ENCODE peak calls at places on chromosome X, in five cellular contexts. H is activated T-cell treated with anti-CD3 and anti-CD28 coated beads for 4 hours; R is stimulated activated CD4-positive, alpha-beta T cell treated with anti-CD3 and anti-CD28 coated beads, TNF-alpha, amount 100 ng/mL, for 4 hours; P is neuronal stem cell; C is activated CD4-positive, alpha-beta T cell treated with anti-CD3 and anti-CD28 coated beads for 36 hours. Z is an unnamed sample.

GRCh38 chrX:150476183-150476699 is 92.2 kb upstream of the MTM1 start:
- DNase-seq in P (no peak), H (no peak), R (no peak), C (no peak), Z (no peak)

GRCh38 chrX:118353081-118353850 is 7.4 kb downstream of the WDR44 start:
- DNase-seq in R (no peak), H (no peak), P (no peak), C (no peak), Z (no peak)

GRCh38 chrX:39551748-39552147 is 546.0 kb downstream of the BCOR start:
- DNase-seq in H (no peak), R (no peak), C (no peak), P (no peak), Z (no peak)

GRCh38 chrX:118495958-118496762 is 545 bp downstream of the DOCK11 start:
- DNase-seq in C (peak), R (peak), P (no peak), H (peak), Z (peak)

GRCh38 chrX:107678957-107679740 is 50.8 kb downstream of the PRPS1 start:
- DNase-seq in R (peak), P (no peak), C (peak), H (peak), Z (peak)

GRCh38 chrX:37348237-37349130 is 680 bp upstream of the PRRG1 start:
- DNase-seq in R (no peak), C (peak), P (peak), H (no peak), Z (no peak)

GRCh38 chrX:5726246-5726645 is 502.4 kb downstream of the NLGN4X start:
- DNase-seq in R (no peak), P (no peak), C (no peak), H (no peak), Z (no peak)

GRCh38 chrX:39848243-39848642 is 249.5 kb downstream of the BCOR start:
- DNase-seq in P (no peak), R (no peak), H (no peak), C (no peak), Z (no peak)

GRCh38 chrX:130120746-130121504 is 10.6 kb upstream of the ELF4 start:
- DNase-seq in H (peak), R (peak), C (peak), P (peak), Z (peak)

GRCh38 chrX:133537142-133537541 is 121.9 kb upstream of the GPC4 start:
- DNase-seq in C (no peak), P (no peak), R (no peak), H (no peak), Z (no peak)

GRCh38 chrX:40996886-40997530 is 88.2 kb upstream of the USP9X start:
- DNase-seq in R (no peak), C (no peak), P (peak), H (no peak), Z (no peak)

GRCh38 chrX:34528081-34528480 is 129.0 kb downstream of the TMEM47 start:
- DNase-seq in H (no peak), P (no peak), R (no peak), C (no peak), Z (no peak)

GRCh38 chrX:112368371-112368770 is 285.8 kb upstream of the TRPC5 start:
- DNase-seq in C (no peak), H (no peak), R (no peak), P (no peak), Z (no peak)

GRCh38 chrX:139077303-139078131 is 366.0 kb upstream of the FGF13 start:
- DNase-seq in P (no peak), R (no peak), H (no peak), C (no peak), Z (no peak)

GRCh38 chrX:13695601-13696115 is 6.7 kb downstream of the RAB9A start:
- DNase-seq in C (no peak), H (no peak), R (no peak), P (no peak), Z (no peak)